ENCODE peak calls at places on chromosome 6, in eight cellular contexts. B is PC-3, A is neural progenitor cell, Z is SJSA1, O is breast epithelium, Q is gastrocnemius medialis, V is BE2C, H is GM12878. M is an unnamed sample.
A peak's percentile ranks its signal among the peaks of the same experiment; 100 is the strongest.

GRCh38 chr6:4930025-4930692 is 73.7 kb downstream of the RPP40 start:
- DNase-seq in B (no peak), A (no peak), Z (no peak), O (no peak), Q (no peak), V (no peak), H (no peak), M (no peak)

GRCh38 chr6:150881911-150882481 is 16.5 kb downstream of the MTHFD1L start:
- DNase-seq in B (peak; percentile 88), A (peak; percentile 82), Z (peak; percentile 89), O (peak; percentile 87), Q (no peak), V (peak; percentile 22), H (no peak), M (no peak)

GRCh38 chr6:111031151-111031550 is 49.3 kb downstream of the RPF2 start:
- DNase-seq in B (no peak), A (no peak), Z (no peak), O (no peak), Q (no peak), V (no peak), H (no peak), M (no peak)

GRCh38 chr6:131060311-131060710 is 2.7 kb downstream of the EPB41L2 start:
- DNase-seq in B (peak; percentile 49), A (no peak), Z (peak; percentile 42), O (no peak), Q (no peak), V (no peak), H (no peak), M (no peak)

GRCh38 chr6:92174398-92175073 is 1244.8 kb downstream of the EPHA7 start:
- DNase-seq in B (peak; percentile 3), A (no peak), Z (no peak), O (no peak), Q (no peak), V (no peak), H (no peak), M (no peak)

GRCh38 chr6:103516336-103516735 is 1343.4 kb downstream of the HACE1 start:
- DNase-seq in B (no peak), A (peak; percentile 31), Z (no peak), O (no peak), Q (no peak), V (no peak), H (no peak), M (no peak)

GRCh38 chr6:52261229-52261628 is 16.9 kb upstream of the IL17F start:
- DNase-seq in B (peak; percentile 57), A (no peak), Z (peak; percentile 63), O (no peak), Q (no peak), V (no peak), H (no peak), M (no peak)

GRCh38 chr6:75691012-75691411 is 58.0 kb upstream of the MYO6 start:
- DNase-seq in B (peak; percentile 55), A (no peak), Z (no peak), O (no peak), Q (no peak), V (no peak), H (no peak), M (no peak)

GRCh38 chr6:26336355-26337198 is 28.4 kb upstream of the BTN3A2 start:
- DNase-seq in B (peak; percentile 90), A (no peak), Z (peak; percentile 58), O (no peak), Q (no peak), V (no peak), H (no peak), M (no peak)

GRCh38 chr6:12001004-12001705 is 11.0 kb upstream of the HIVEP1 start:
- DNase-seq in B (no peak), A (no peak), Z (no peak), O (no peak), Q (peak; percentile 29), V (no peak), H (no peak), M (no peak)

GRCh38 chr6:140485740-140486467 is 1111.5 kb upstream of the CITED2 start:
- DNase-seq in B (peak; percentile 86), A (no peak), Z (peak; percentile 62), O (peak; percentile 57), Q (no peak), V (no peak), H (peak; percentile 9), M (peak; percentile 49)

GRCh38 chr6:82494367-82494766 is 130.8 kb downstream of the TPBG start:
- DNase-seq in B (no peak), A (peak; percentile 64), Z (no peak), O (no peak), Q (no peak), V (peak; percentile 27), H (no peak), M (no peak)

GRCh38 chr6:87366899-87367298 is 22.3 kb downstream of the C6orf163 start:
- DNase-seq in B (no peak), A (no peak), Z (no peak), O (no peak), Q (no peak), V (no peak), H (no peak), M (no peak)

GRCh38 chr6:106512958-106513480 is 116.3 kb downstream of the RTN4IP1 start:
- DNase-seq in B (no peak), A (no peak), Z (no peak), O (no peak), Q (no peak), V (no peak), H (no peak), M (no peak)

GRCh38 chr6:100512203-100512862 is 47.6 kb upstream of the SIM1 start:
- DNase-seq in B (peak; percentile 50), A (no peak), Z (peak; percentile 27), O (no peak), Q (no peak), V (no peak), H (no peak), M (no peak)

DNA sequence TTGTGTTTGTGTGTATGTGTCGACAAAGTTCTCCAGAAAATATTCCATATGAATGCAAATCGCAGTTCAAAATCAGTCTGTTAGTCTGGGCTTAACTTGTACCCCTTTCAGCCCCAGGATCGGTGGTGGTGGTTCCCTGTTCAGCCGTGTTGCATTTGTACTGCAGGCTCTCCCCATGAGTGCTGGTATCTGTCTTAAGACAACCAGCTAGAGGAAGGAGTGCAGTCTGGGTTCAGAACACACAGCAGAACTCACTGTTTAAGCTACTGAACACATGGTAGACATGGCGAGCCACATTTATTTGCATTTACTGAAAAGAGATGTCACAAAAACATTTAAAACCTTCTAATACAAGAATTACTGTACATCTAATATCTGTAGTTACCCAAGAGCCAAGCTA is 192.1 kb downstream of the ARID1B start:
- DNase-seq in B (no peak), A (no peak), Z (no peak), O (no peak), Q (no peak), V (no peak), H (no peak), M (no peak)
- H3K4me1 ChIP-seq in B (peaks cover 8% of the 10 kb centered on the region), A (peaks cover 11% of the 10 kb centered on the region), Z (peaks cover under 1% of the 10 kb centered on the region), O (no peaks in the 10 kb centered on the region), Q (peaks cover 57% of the 10 kb centered on the region), V (peaks cover 8% of the 10 kb centered on the region), H (peaks cover 12% of the 10 kb centered on the region), M (peaks cover 28% of the 10 kb centered on the region)

GRCh38 chr6:15247750-15248450 is 2.0 kb downstream of the JARID2 start:
- DNase-seq in B (peak; percentile 37), A (peak; percentile 88), Z (peak; percentile 69), O (peak; percentile 41), Q (peak; percentile 58), V (peak; percentile 78), H (no peak), M (peak; percentile 94)

GRCh38 chr6:15247214-15247749 is 1.4 kb downstream of the JARID2 start:
- DNase-seq in B (no peak), A (peak; percentile 19), Z (peak; percentile 53), O (no peak), Q (no peak), V (no peak), H (no peak), M (no peak)

GRCh38 chr6:15250440-15251168 is 4.7 kb downstream of the JARID2 start:
- DNase-seq in B (no peak), A (no peak), Z (no peak), O (no peak), Q (no peak), V (no peak), H (no peak), M (no peak)

GRCh38 chr6:15249371-15250019 is 3.6 kb downstream of the JARID2 start:
- DNase-seq in B (no peak), A (peak; percentile 23), Z (no peak), O (no peak), Q (no peak), V (no peak), H (no peak), M (no peak)

GRCh38 chr6:15248451-15249370 is 2.8 kb downstream of the JARID2 start:
- DNase-seq in B (peak; percentile 96), A (peak; percentile 99), Z (peak; percentile 88), O (peak; percentile 92), Q (peak; percentile 92), V (peak; percentile 93), H (peak; percentile 67), M (peak; percentile 96)
- H3K4me1 ChIP-seq in B (peaks cover 34% of the 10 kb centered on the region), A (peaks cover 31% of the 10 kb centered on the region), Z (peaks cover 26% of the 10 kb centered on the region), O (peaks cover 3% of the 10 kb centered on the region), Q (peaks cover 33% of the 10 kb centered on the region), V (peaks cover 6% of the 10 kb centered on the region), H (peaks cover 24% of the 10 kb centered on the region), M (peaks cover 43% of the 10 kb centered on the region)

DNA sequence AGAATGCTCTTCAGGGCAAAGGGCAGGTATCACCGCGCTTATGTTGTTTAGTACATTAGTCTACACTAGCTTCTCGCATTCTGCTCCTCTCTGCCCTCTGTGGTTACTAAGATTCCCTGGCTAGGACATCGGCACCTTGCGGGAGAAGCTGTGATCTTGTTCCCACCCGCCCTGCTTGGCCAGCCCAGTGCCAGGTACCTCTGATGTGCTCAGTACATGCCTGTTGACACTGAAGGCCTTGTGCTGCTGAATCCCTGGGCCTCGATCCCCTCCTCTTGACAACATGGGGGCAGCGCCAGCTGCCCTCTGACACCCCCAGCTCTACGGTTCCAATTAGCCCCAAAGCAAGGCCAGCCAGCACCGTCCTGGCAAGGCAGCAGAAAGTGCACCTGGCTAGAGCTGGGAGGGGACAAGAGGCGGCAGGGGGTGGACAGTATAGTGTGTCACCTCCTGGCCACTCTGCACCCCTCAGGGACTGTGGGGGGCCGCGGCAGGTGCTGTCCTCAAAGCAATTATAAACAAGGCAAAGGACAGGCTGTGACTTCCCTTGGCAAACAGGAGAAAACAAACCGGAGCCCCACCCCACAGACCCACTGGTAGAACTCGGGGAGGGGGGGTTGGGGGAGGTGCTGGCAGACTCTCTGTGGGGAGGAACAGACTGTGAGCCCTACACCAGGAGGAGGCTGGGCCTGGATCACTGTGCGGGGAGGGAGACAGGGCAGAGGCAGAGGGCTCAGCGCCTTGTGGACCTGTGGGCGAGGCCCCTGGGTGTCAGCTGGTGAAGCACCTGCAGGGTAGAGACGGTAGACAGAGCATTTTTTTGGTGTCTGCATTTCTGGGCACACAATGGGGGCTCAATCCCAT is 7.1 kb downstream of the TFEB start:
- DNase-seq in B (no peak), A (no peak), Z (no peak), O (peak; percentile 71), Q (peak; percentile 95), V (no peak), H (no peak), M (no peak)
- H3K4me1 ChIP-seq in B (peaks cover 2% of the 10 kb centered on the region), A (peaks cover 9% of the 10 kb centered on the region), Z (peaks cover 15% of the 10 kb centered on the region), O (peaks cover 12% of the 10 kb centered on the region), Q (peaks cover 82% of the 10 kb centered on the region), V (peaks cover 34% of the 10 kb centered on the region), H (peaks cover 63% of the 10 kb centered on the region), M (peaks cover 84% of the 10 kb centered on the region)

DNA sequence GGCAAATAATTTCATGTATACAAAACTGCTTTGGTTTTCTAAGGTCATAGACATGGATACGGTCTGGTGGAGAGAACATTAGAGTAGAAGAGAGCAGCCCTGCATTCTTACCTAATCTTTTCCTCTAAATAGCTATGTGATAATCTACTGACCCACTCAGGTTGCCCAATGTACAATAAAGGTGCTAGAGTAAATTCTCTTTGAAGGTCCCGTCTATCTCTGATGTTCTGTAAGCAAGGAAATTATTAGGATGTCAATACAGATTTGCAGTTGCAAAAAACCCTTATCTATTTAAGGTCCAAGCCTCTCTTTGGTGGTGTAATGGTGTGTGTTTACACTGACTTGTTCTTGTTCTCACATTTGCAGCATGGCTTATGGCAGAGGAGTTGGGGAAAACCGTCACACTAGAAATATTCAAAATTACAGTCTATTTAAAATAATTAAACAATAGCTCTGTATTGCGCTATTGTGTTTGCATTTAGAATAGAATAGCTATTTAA is 31.2 kb upstream of the NOX3 start:
- DNase-seq in B (no peak), A (no peak), Z (no peak), O (no peak), Q (no peak), V (no peak), H (no peak), M (no peak)
- H3K4me1 ChIP-seq in B (peaks cover 12% of the 10 kb centered on the region), A (no peaks in the 10 kb centered on the region), Z (no peaks in the 10 kb centered on the region), O (no peaks in the 10 kb centered on the region), Q (no peaks in the 10 kb centered on the region), V (peaks cover 10% of the 10 kb centered on the region), H (no peaks in the 10 kb centered on the region), M (no peaks in the 10 kb centered on the region)